ENCODE peak calls at places on chromosomes 11 and 22, in seven cellular contexts. One of them, this sample, is unnamed.

GRCh38 chr11:102603091-102603490 is 22.0 kb downstream of the MMP20 start:
- DNase-seq in pancreas: no peak
- DNase-seq in cardiac muscle cell: peak
- DNase-seq in naive thymus-derived CD4-positive, alpha-beta T cell: no peak
- DNase-seq in AG04450: peak
- DNase-seq in H9: no peak
- DNase-seq in CD4-positive, alpha-beta memory T cell: no peak
- DNase-seq in this sample: no peak

GRCh38 chr11:18106688-18107087 is 806 bp upstream of the SAAL1 start:
- DNase-seq in AG04450: no peak
- DNase-seq in pancreas: no peak
- DNase-seq in cardiac muscle cell: no peak
- DNase-seq in naive thymus-derived CD4-positive, alpha-beta T cell: no peak
- DNase-seq in H9: no peak
- DNase-seq in CD4-positive, alpha-beta memory T cell: no peak
- DNase-seq in this sample: no peak

GRCh38 chr11:102446606-102447005 is 6.0 kb downstream of the TMEM123 start:
- DNase-seq in pancreas: no peak
- DNase-seq in CD4-positive, alpha-beta memory T cell: no peak
- DNase-seq in AG04450: no peak
- DNase-seq in naive thymus-derived CD4-positive, alpha-beta T cell: no peak
- DNase-seq in cardiac muscle cell: no peak
- DNase-seq in H9: no peak
- DNase-seq in this sample: no peak

GRCh38 chr11:126282361-126282741 is 542 bp upstream of the TIRAP start:
- DNase-seq in naive thymus-derived CD4-positive, alpha-beta T cell: peak
- DNase-seq in cardiac muscle cell: peak
- DNase-seq in CD4-positive, alpha-beta memory T cell: peak
- DNase-seq in AG04450: no peak
- DNase-seq in H9: peak
- DNase-seq in pancreas: peak
- DNase-seq in this sample: peak

GRCh38 chr11:2562897-2563215 is 118.0 kb downstream of the KCNQ1 start:
- DNase-seq in pancreas: no peak
- DNase-seq in cardiac muscle cell: no peak
- DNase-seq in AG04450: no peak
- DNase-seq in CD4-positive, alpha-beta memory T cell: no peak
- DNase-seq in H9: no peak
- DNase-seq in naive thymus-derived CD4-positive, alpha-beta T cell: no peak
- DNase-seq in this sample: no peak

GRCh38 chr11:2367266-2368160 is 9.6 kb upstream of the CD81 start:
- DNase-seq in pancreas: no peak
- DNase-seq in H9: no peak
- DNase-seq in cardiac muscle cell: no peak
- DNase-seq in CD4-positive, alpha-beta memory T cell: no peak
- DNase-seq in naive thymus-derived CD4-positive, alpha-beta T cell: no peak
- DNase-seq in AG04450: no peak
- DNase-seq in this sample: no peak

GRCh38 chr11:123519055-123519796 is 89.2 kb downstream of the GRAMD1B start:
- DNase-seq in pancreas: no peak
- DNase-seq in naive thymus-derived CD4-positive, alpha-beta T cell: no peak
- DNase-seq in cardiac muscle cell: no peak
- DNase-seq in H9: peak
- DNase-seq in CD4-positive, alpha-beta memory T cell: no peak
- DNase-seq in AG04450: no peak
- DNase-seq in this sample: peak

GRCh38 chr11:68461284-68461861 is 821 bp downstream of the PPP6R3 start:
- DNase-seq in AG04450: no peak
- DNase-seq in CD4-positive, alpha-beta memory T cell: no peak
- DNase-seq in naive thymus-derived CD4-positive, alpha-beta T cell: no peak
- DNase-seq in cardiac muscle cell: peak
- DNase-seq in H9: no peak
- DNase-seq in pancreas: peak
- DNase-seq in this sample: no peak

GRCh38 chr11:19735512-19735911 is 22.9 kb downstream of the NAV2 start:
- DNase-seq in CD4-positive, alpha-beta memory T cell: no peak
- DNase-seq in cardiac muscle cell: no peak
- DNase-seq in naive thymus-derived CD4-positive, alpha-beta T cell: no peak
- DNase-seq in AG04450: peak
- DNase-seq in H9: no peak
- DNase-seq in pancreas: no peak
- DNase-seq in this sample: no peak

GRCh38 chr11:30586251-30587144 is at the start of gene MPPED2:
- DNase-seq in AG04450: no peak
- DNase-seq in CD4-positive, alpha-beta memory T cell: no peak
- DNase-seq in cardiac muscle cell: peak
- DNase-seq in pancreas: peak
- DNase-seq in H9: peak
- DNase-seq in naive thymus-derived CD4-positive, alpha-beta T cell: no peak
- DNase-seq in this sample: peak

GRCh38 chr22:35156945-35157344 is 91.0 kb downstream of the ISX start:
- DNase-seq in cardiac muscle cell: no peak
- DNase-seq in pancreas: no peak
- DNase-seq in AG04450: no peak
- DNase-seq in H9: no peak
- DNase-seq in naive thymus-derived CD4-positive, alpha-beta T cell: no peak
- DNase-seq in CD4-positive, alpha-beta memory T cell: no peak
- DNase-seq in this sample: no peak

GRCh38 chr11:33620423-33621120 is 80.1 kb downstream of the C11orf91 start:
- DNase-seq in H9: no peak
- DNase-seq in CD4-positive, alpha-beta memory T cell: no peak
- DNase-seq in AG04450: no peak
- DNase-seq in pancreas: no peak
- DNase-seq in naive thymus-derived CD4-positive, alpha-beta T cell: no peak
- DNase-seq in cardiac muscle cell: no peak
- DNase-seq in this sample: peak
- H3K27ac ChIP-seq in H9: no peak
- H3K27ac ChIP-seq in CD4-positive, alpha-beta memory T cell: no peak
- H3K27ac ChIP-seq in AG04450: no peak
- H3K27ac ChIP-seq in pancreas: no peak
- H3K27ac ChIP-seq in naive thymus-derived CD4-positive, alpha-beta T cell: no peak
- H3K27ac ChIP-seq in cardiac muscle cell: no peak
- H3K27ac ChIP-seq in this sample: peak

DNA sequence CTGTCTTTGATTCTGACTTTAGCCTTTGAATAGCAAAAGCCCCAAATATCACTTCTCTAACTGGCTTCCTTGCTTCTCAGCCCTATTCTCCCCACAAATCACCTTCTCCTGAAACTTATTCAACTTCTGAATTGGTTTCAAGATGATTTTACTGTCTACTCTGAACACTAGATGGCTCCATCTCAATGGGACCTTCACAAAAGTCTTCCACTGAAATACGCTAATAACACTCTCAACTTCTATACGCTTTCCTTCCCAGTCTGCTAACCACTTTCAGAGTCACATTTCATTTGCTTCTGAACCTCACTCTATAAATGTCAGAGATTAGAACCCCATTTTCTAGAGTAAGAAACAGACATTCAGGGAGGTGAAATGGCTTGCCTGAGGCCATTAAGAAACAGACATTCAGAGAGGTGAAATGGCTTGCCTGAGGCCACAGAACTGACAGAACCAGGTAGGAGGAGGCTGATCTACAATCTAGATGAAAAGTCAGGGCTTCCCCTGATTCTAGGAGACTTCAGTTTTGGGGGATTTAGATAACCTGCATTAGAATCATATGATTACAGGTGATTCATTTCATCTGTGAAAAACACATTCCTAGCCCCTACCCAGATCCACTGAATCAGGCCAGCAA is 20.6 kb downstream of the MORC2 start:
- DNase-seq in pancreas: no peak
- DNase-seq in CD4-positive, alpha-beta memory T cell: no peak
- DNase-seq in AG04450: peak
- DNase-seq in H9: no peak
- DNase-seq in cardiac muscle cell: peak
- DNase-seq in naive thymus-derived CD4-positive, alpha-beta T cell: peak
- DNase-seq in this sample: no peak
- H3K27ac ChIP-seq in pancreas: no peak
- H3K27ac ChIP-seq in CD4-positive, alpha-beta memory T cell: no peak
- H3K27ac ChIP-seq in AG04450: no peak
- H3K27ac ChIP-seq in H9: no peak
- H3K27ac ChIP-seq in cardiac muscle cell: no peak
- H3K27ac ChIP-seq in naive thymus-derived CD4-positive, alpha-beta T cell: peak
- H3K27ac ChIP-seq in this sample: no peak

DNA sequence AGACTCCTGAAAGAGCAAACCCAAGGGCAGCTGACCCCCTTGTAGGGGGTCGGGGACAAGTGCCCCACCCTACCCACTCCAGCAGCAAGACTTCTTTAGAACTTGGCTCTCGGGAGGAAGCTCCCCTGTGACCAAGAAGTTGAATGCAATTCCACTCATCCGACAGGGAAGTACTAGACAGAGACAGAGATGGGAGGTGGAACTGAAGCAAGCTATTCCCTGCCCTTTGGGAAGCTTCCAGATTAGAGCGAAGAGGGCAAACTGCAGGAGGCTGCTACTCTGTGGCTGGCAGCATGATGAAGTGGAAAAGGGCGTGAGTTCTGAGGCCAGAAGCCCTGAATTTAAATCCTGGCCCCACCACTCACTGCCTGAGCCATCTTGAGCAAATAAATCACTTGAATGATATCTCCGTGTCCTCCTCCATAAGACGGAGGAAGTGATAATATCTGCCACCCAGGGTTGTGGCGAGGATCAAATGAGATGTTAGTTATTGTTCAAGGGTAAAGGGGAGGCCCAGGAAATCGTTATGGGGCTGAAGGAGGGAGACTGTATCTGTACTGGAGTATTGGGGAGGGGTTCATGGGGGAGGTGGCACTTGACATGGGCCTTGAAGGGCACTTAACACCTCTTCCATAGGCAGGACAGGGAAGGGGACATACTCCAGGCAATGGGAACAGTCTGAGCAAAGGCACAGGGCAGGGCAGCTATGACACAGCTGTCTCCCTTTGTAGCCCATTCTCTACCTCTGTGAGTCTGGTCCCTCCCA is 16.2 kb upstream of the DGKZ start:
- DNase-seq in pancreas: no peak
- DNase-seq in cardiac muscle cell: no peak
- DNase-seq in H9: no peak
- DNase-seq in naive thymus-derived CD4-positive, alpha-beta T cell: peak
- DNase-seq in CD4-positive, alpha-beta memory T cell: peak
- DNase-seq in AG04450: no peak
- DNase-seq in this sample: no peak
- H3K27ac ChIP-seq in pancreas: no peak
- H3K27ac ChIP-seq in cardiac muscle cell: no peak
- H3K27ac ChIP-seq in H9: no peak
- H3K27ac ChIP-seq in naive thymus-derived CD4-positive, alpha-beta T cell: peak
- H3K27ac ChIP-seq in CD4-positive, alpha-beta memory T cell: peak
- H3K27ac ChIP-seq in AG04450: no peak
- H3K27ac ChIP-seq in this sample: no peak

GRCh38 chr22:45828836-45829235 is 148.1 kb downstream of the WNT7B start:
- DNase-seq in CD4-positive, alpha-beta memory T cell: no peak
- DNase-seq in H9: no peak
- DNase-seq in pancreas: no peak
- DNase-seq in AG04450: no peak
- DNase-seq in cardiac muscle cell: no peak
- DNase-seq in naive thymus-derived CD4-positive, alpha-beta T cell: no peak
- DNase-seq in this sample: no peak

GRCh38 chr22:45819305-45819704 is 147.7 kb downstream of the ATXN10 start:
- DNase-seq in pancreas: no peak
- DNase-seq in cardiac muscle cell: no peak
- DNase-seq in naive thymus-derived CD4-positive, alpha-beta T cell: no peak
- DNase-seq in CD4-positive, alpha-beta memory T cell: no peak
- DNase-seq in H9: no peak
- DNase-seq in AG04450: no peak
- DNase-seq in this sample: no peak

GRCh38 chr22:45818130-45819085 is 146.8 kb downstream of the ATXN10 start:
- DNase-seq in CD4-positive, alpha-beta memory T cell: no peak
- DNase-seq in cardiac muscle cell: peak
- DNase-seq in H9: no peak
- DNase-seq in AG04450: no peak
- DNase-seq in naive thymus-derived CD4-positive, alpha-beta T cell: no peak
- DNase-seq in pancreas: no peak
- DNase-seq in this sample: peak

GRCh38 chr22:45826520-45826919 is 150.4 kb downstream of the WNT7B start:
- DNase-seq in naive thymus-derived CD4-positive, alpha-beta T cell: no peak
- DNase-seq in cardiac muscle cell: no peak
- DNase-seq in CD4-positive, alpha-beta memory T cell: no peak
- DNase-seq in H9: no peak
- DNase-seq in pancreas: no peak
- DNase-seq in AG04450: no peak
- DNase-seq in this sample: no peak

DNA sequence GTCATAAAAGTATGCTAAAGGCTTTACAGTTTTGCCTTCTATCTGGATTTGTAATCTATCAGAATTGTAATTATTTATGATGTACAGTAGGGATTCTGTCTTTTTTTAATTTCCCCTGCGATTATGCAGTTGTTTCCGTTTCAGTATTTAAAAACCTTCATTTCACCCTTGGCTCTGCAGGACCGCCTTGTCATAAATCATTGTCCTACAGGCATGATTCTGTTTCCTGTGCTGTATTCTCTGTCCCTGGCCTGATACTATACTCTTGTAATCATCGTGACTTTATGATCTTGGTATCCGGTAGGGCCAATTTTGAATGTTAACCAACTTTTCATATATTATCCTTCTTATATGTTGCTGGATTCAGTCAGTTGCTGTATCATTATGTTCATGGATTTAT is 151.7 kb downstream of the ATXN10 start:
- DNase-seq in pancreas: no peak
- DNase-seq in H9: no peak
- DNase-seq in cardiac muscle cell: no peak
- DNase-seq in CD4-positive, alpha-beta memory T cell: no peak
- DNase-seq in naive thymus-derived CD4-positive, alpha-beta T cell: no peak
- DNase-seq in AG04450: no peak
- DNase-seq in this sample: no peak
- H3K27ac ChIP-seq in pancreas: no peak
- H3K27ac ChIP-seq in H9: no peak
- H3K27ac ChIP-seq in cardiac muscle cell: no peak
- H3K27ac ChIP-seq in CD4-positive, alpha-beta memory T cell: no peak
- H3K27ac ChIP-seq in naive thymus-derived CD4-positive, alpha-beta T cell: no peak
- H3K27ac ChIP-seq in AG04450: no peak
- H3K27ac ChIP-seq in this sample: no peak

This sample was measured in thyroid gland.